ENCODE peak calls at places on chromosomes 11 and 22, in nine cellular contexts. M, E, D, G, U, V, X, P and L are unnamed samples.

GRCh38 chr11:42631223-42631843 is 680.5 kb upstream of the API5 start:
- DNase-seq in M (no peak), E (no peak), D (no peak), G (peak; percentile 34), U (peak; percentile 36), V (no peak), X (no peak), P (no peak), L (no peak)

GRCh38 chr11:58784995-58785394 is 53.3 kb upstream of the GLYAT start:
- DNase-seq in M (no peak), E (no peak), D (no peak), G (no peak), U (no peak), V (no peak), X (no peak), P (no peak), L (no peak)

GRCh38 chr11:7600205-7600775 is 73.0 kb downstream of the CYB5R2 start:
- DNase-seq in M (peak; percentile 22), E (no peak), D (peak; percentile 84), G (peak; percentile 47), U (peak; percentile 53), V (no peak), X (peak; percentile 90), P (no peak), L (no peak)

GRCh38 chr22:19663821-19664325 is 50.4 kb upstream of the SEPTIN5 start:
- DNase-seq in M (no peak), E (no peak), D (no peak), G (peak; percentile 93), U (peak; percentile 81), V (peak; percentile 71), X (peak; percentile 26), P (no peak), L (no peak)

GRCh38 chr11:134581966-134582787 is 170.1 kb upstream of the B3GAT1 start:
- DNase-seq in M (no peak), E (no peak), D (peak; percentile 26), G (no peak), U (no peak), V (no peak), X (no peak), P (no peak), L (no peak)

GRCh38 chr11:65538915-65539374 is 14.1 kb downstream of the SCYL1 start:
- DNase-seq in M (no peak), E (no peak), D (no peak), G (no peak), U (no peak), V (no peak), X (no peak), P (no peak), L (no peak)

GRCh38 chr11:69123593-69124545 is 31.9 kb upstream of the SMIM38 start:
- DNase-seq in M (no peak), E (no peak), D (no peak), G (no peak), U (no peak), V (no peak), X (no peak), P (no peak), L (no peak)

GRCh38 chr11:24356501-24356900 is 140.4 kb upstream of the LUZP2 start:
- DNase-seq in M (no peak), E (no peak), D (no peak), G (no peak), U (peak; percentile 9), V (no peak), X (no peak), P (no peak), L (no peak)

GRCh38 chr11:116638463-116638862 is 134.3 kb downstream of the BUD13 start:
- DNase-seq in M (no peak), E (no peak), D (no peak), G (no peak), U (no peak), V (no peak), X (no peak), P (no peak), L (no peak)

GRCh38 chr11:103358251-103358650 is 249.0 kb downstream of the DYNC2H1 start:
- DNase-seq in M (no peak), E (no peak), D (no peak), G (no peak), U (peak; percentile 58), V (no peak), X (no peak), P (no peak), L (peak; percentile 31)

GRCh38 chr22:30127749-30128166 is 47.5 kb downstream of the HORMAD2 start:
- DNase-seq in M (no peak), E (no peak), D (no peak), G (no peak), U (peak; percentile 70), V (no peak), X (no peak), P (no peak), L (no peak)

GRCh38 chr11:64841592-64842365 is 2.7 kb downstream of the CDC42BPG start:
- DNase-seq in M (no peak), E (no peak), D (no peak), G (no peak), U (no peak), V (no peak), X (no peak), P (no peak), L (no peak)

GRCh38 chr11:2389344-2390026 is 11.1 kb upstream of the TSSC4 start:
- DNase-seq in M (no peak), E (no peak), D (no peak), G (no peak), U (no peak), V (no peak), X (no peak), P (no peak), L (no peak)
- TF ChIP-seq CTCF in M (no peak), E (peak; percentile 10), D (no peak), G (no peak), U (peak; percentile 38), V (no peak), X (no peak), P (no peak), L (peak; percentile 42)

DNA sequence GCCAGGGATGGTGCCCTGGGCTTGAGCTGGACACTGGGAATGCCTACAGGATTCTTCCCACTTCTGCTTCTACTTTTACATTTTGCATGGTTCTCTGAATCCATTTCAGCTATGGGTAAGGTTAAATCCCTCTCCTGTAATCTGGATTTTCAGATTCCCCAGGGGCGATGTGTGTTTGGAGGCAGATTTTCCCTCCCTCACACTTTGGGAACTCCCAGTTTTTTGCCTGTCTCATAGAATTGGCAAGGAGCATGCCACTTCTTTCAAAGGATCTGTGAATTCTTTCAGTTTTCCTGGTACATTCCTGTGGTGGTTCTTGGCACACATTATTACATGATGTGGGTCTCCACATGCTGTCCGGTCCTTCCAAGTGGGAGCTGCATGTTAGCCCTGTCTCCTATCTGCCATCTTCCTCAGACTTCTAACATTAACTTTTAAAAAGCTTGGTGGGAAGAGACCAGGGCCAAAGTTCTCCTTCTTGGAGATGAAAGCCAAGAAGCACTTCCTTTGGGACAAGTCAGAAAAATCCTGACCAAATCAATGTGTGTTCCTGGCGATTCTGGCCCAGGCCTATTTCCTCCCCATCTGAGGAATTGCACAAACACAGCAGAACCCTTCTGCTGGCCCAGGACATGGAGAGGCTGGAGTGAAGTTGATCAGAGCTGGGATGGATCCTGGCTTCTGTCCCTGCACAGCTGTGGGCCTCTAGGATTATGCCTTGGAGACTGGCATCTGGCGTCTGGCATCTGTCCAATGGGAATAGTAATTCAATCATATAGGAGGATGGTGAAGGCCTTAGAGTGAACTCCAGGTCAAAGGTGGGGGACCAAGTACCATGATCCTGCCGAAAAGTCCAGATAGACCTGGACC is 5.4 kb upstream of the APOL2 start:
- DNase-seq in M (no peak), E (no peak), D (no peak), G (no peak), U (no peak), V (peak; percentile 60), X (peak; percentile 50), P (no peak), L (no peak)
- H3K4me3 ChIP-seq in M (no peak overlapping the region), E (no peak overlapping the region), D (no peak overlapping the region), G (no peak overlapping the region), U (no peak overlapping the region), V (no peak overlapping the region), X (no peak overlapping the region), P (no peak overlapping the region), L (no peak overlapping the region)

GRCh38 chr22:32680277-32680676 is 121.2 kb upstream of the TIMP3 start:
- DNase-seq in M (no peak), E (no peak), D (no peak), G (no peak), U (no peak), V (no peak), X (no peak), P (no peak), L (no peak)

GRCh38 chr22:32677876-32678275 is 123.6 kb upstream of the TIMP3 start:
- DNase-seq in M (no peak), E (no peak), D (no peak), G (no peak), U (no peak), V (no peak), X (no peak), P (no peak), L (no peak)

GRCh38 chr22:32676196-32676595 is 125.3 kb upstream of the TIMP3 start:
- DNase-seq in M (no peak), E (no peak), D (no peak), G (no peak), U (no peak), V (no peak), X (no peak), P (no peak), L (no peak)

GRCh38 chr22:32672542-32672941 is 129.0 kb upstream of the TIMP3 start:
- DNase-seq in M (no peak), E (no peak), D (no peak), G (no peak), U (no peak), V (no peak), X (no peak), P (no peak), L (no peak)

DNA sequence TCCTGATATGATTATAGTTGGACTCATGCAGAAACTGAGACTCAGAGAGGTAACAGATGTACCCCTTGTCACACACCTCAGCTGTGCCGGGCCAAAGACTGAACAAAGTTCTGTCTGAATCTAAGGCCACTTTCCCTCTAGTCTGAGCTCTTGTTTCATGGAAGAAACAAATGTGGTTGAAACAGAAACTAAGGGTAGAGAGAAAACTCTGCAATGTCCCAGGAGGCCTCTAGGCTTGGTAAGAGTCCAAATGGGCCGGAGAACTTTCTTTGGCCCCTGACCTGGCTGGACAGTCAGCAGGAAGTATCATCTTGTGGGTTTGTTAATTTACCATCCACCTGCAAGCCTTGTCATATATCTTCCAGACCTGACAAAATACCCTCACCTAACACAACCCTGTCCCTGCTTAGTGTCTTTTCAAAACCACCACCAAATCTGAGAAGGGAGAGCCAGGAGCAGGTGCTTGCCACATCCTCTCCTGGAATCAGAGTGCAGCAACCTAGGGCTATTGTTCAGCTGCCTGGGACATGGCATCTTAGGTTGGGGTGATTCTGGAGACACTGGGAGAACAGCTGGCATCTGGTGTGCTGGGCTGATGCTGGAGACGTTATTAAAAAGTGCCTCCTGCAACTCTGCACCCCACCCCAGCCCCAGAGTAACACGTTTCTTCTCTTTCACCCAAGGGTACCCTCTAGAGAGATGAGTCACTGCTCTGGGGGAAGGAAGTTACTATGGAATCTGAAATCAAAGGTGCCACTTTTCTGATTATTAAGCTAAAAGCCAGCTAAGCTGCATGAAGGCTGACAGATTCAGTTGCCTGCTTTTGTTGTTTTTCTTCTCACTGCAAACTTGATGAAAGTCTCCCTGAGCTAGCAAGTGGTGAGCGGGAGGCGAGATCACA is 126.3 kb upstream of the TIMP3 start:
- DNase-seq in M (no peak), E (no peak), D (no peak), G (no peak), U (no peak), V (peak; percentile 36), X (no peak), P (no peak), L (no peak)
- TF ChIP-seq CTCF in M (no peak), E (no peak), D (no peak), G (no peak), U (peak; percentile 35), V (peak; percentile 41), X (no peak), P (no peak), L (peak; percentile 6)

GRCh38 chr11:33996498-33997454 is 54.8 kb upstream of the CAPRIN1 start:
- DNase-seq in M (peak; percentile 64), E (peak; percentile 49), D (peak; percentile 70), G (peak; percentile 64), U (peak; percentile 77), V (peak; percentile 25), X (peak; percentile 63), P (peak; percentile 19), L (peak; percentile 46)
- H3K4me3 ChIP-seq in M (peak overlapping the region; percentile 23), E (no peak overlapping the region), D (no peak overlapping the region), G (peak overlapping the region; percentile 41), U (peak overlapping the region; percentile 0), V (no peak overlapping the region), X (no peak overlapping the region), P (peak overlapping the region; percentile 52), L (peak overlapping the region; percentile 33)